ENCODE peak calls at places on chromosomes 7 and 10, in ten cellular contexts. Q, I, X, T, Y, V, J, P, D and R are unnamed samples.

GRCh38 chr10:86060386-86061280 is 306.0 kb downstream of the GRID1 start:
- DNase-seq in Q (no peak), I (no peak), X (no peak), T (no peak), Y (no peak), V (no peak), J (no peak), P (no peak), D (no peak), R (no peak)

GRCh38 chr7:17948503-17949238 is 8.4 kb upstream of the SNX13 start:
- DNase-seq in Q (no peak), I (peak; percentile 80), X (no peak), T (no peak), Y (peak; percentile 15), V (no peak), J (no peak), P (no peak), D (no peak), R (no peak)

GRCh38 chr7:106313456-106313891 is 28.7 kb upstream of the NAMPT start:
- DNase-seq in Q (no peak), I (peak; percentile 47), X (no peak), T (no peak), Y (peak; percentile 68), V (peak; percentile 43), J (no peak), P (peak; percentile 47), D (no peak), R (peak; percentile 9)

GRCh38 chr10:70212277-70212676 is 21.0 kb downstream of the PPA1 start:
- DNase-seq in Q (no peak), I (no peak), X (no peak), T (no peak), Y (no peak), V (no peak), J (no peak), P (no peak), D (no peak), R (no peak)

GRCh38 chr10:1287493-1288480 is 231.6 kb downstream of the WDR37 start:
- DNase-seq in Q (no peak), I (no peak), X (no peak), T (no peak), Y (no peak), V (no peak), J (no peak), P (no peak), D (no peak), R (no peak)

GRCh38 chr7:132075573-132075972 is 500.7 kb downstream of the PLXNA4 start:
- DNase-seq in Q (no peak), I (no peak), X (no peak), T (peak; percentile 35), Y (no peak), V (no peak), J (no peak), P (no peak), D (peak; percentile 20), R (no peak)

GRCh38 chr7:105408791-105409410 is 20.2 kb upstream of the SRPK2 start:
- DNase-seq in Q (no peak), I (no peak), X (no peak), T (no peak), Y (no peak), V (no peak), J (no peak), P (no peak), D (no peak), R (no peak)

GRCh38 chr10:1142596-1142995 is 86.4 kb downstream of the WDR37 start:
- DNase-seq in Q (no peak), I (no peak), X (no peak), T (no peak), Y (no peak), V (no peak), J (no peak), P (no peak), D (no peak), R (no peak)

GRCh38 chr10:24882047-24882698 is 70.2 kb downstream of the PRTFDC1 start:
- DNase-seq in Q (no peak), I (peak; percentile 83), X (no peak), T (peak; percentile 52), Y (peak; percentile 44), V (no peak), J (no peak), P (no peak), D (peak; percentile 26), R (no peak)